ENCODE peak calls at places on chromosomes 5 and 9, in five cellular contexts. N is Ammon's horn; I is natural killer cell; J is activated naive CD8-positive, alpha-beta T cell treated with anti-CD3 and anti-CD28 coated beads, Interleukin-2, amount 50 U/mL, for 16 hours; F is lung microvascular endothelial cell. V is an unnamed sample.

GRCh38 chr9:93041108-93041802 is 17.2 kb upstream of the SUSD3 start:
- DNase-seq in I (no peak), J (no peak), F (no peak), N (no peak), V (no peak)

GRCh38 chr5:150341331-150341730 is 16.2 kb upstream of the TCOF1 start:
- DNase-seq in I (no peak), J (no peak), F (no peak), N (no peak), V (no peak)

GRCh38 chr9:125886365-125886764 is 139.2 kb downstream of the PBX3 start:
- DNase-seq in N (no peak), F (no peak), J (no peak), I (no peak), V (no peak)

GRCh38 chr9:90086076-90086475 is 481.3 kb downstream of the GADD45G start:
- DNase-seq in F (no peak), I (no peak), N (peak), J (no peak), V (no peak)

GRCh38 chr5:134567651-134568338 is 42.3 kb downstream of the JADE2 start:
- DNase-seq in F (no peak), J (no peak), N (no peak), I (no peak), V (peak)

GRCh38 chr9:14080940-14081621 is 232.9 kb downstream of the NFIB start:
- DNase-seq in I (no peak), J (no peak), F (no peak), N (no peak), V (no peak)

GRCh38 chr9:4117835-4118610 is 181.8 kb downstream of the GLIS3 start:
- DNase-seq in I (peak), F (no peak), N (no peak), J (no peak), V (peak)

GRCh38 chr5:174895360-174895759 is 171.0 kb downstream of the MSX2 start:
- DNase-seq in J (no peak), N (no peak), F (no peak), I (no peak), V (no peak)

GRCh38 chr9:111066427-111066826 is 28.2 kb upstream of the LPAR1 start:
- DNase-seq in F (no peak), I (no peak), N (no peak), J (no peak), V (no peak)

GRCh38 chr9:117491491-117491890 is 76.6 kb upstream of the ASTN2 start:
- DNase-seq in J (no peak), N (no peak), F (no peak), I (no peak), V (no peak)

GRCh38 chr9:126830827-126831226 is 26.0 kb downstream of the ZBTB43 start:
- DNase-seq in N (no peak), F (no peak), I (no peak), J (no peak), V (no peak)

GRCh38 chr9:89661391-89661949 is 56.7 kb downstream of the GADD45G start:
- DNase-seq in J (no peak), I (no peak), N (peak), F (peak), V (no peak)

GRCh38 chr5:90326995-90327394 is 82.6 kb downstream of the CETN3 start:
- DNase-seq in F (no peak), N (peak), I (no peak), J (no peak), V (no peak)

GRCh38 chr9:86469476-86470087 is 115.4 kb upstream of the TUT7 start:
- DNase-seq in I (no peak), J (no peak), N (no peak), F (no peak), V (no peak)